ENCODE peak calls at places on chromosomes 7 and 10, in four cellular contexts. One of them, this sample, is unnamed.

GRCh38 chr7:146892151-146892550 is 775.5 kb downstream of the CNTNAP2 start:
- DNase-seq in transverse colon: no peak
- DNase-seq in stomach: no peak
- DNase-seq in A549: no peak
- DNase-seq in this sample: no peak

GRCh38 chr10:132708936-132709335 is 77.0 kb downstream of the NKX6-2 start:
- DNase-seq in transverse colon: no peak
- DNase-seq in stomach: no peak
- DNase-seq in A549: no peak
- DNase-seq in this sample: peak; percentile 4

GRCh38 chr7:27842094-27842493 is 102.1 kb downstream of the TAX1BP1 start:
- DNase-seq in transverse colon: no peak
- DNase-seq in stomach: no peak
- DNase-seq in A549: no peak
- DNase-seq in this sample: no peak

GRCh38 chr7:131654668-131655326 is 98.4 kb upstream of the PODXL start:
- DNase-seq in transverse colon: peak; percentile 85
- DNase-seq in stomach: peak; percentile 88
- DNase-seq in A549: peak; percentile 87
- DNase-seq in this sample: peak; percentile 94

GRCh38 chr7:159197066-159197975 is 52.7 kb upstream of the VIPR2 start:
- DNase-seq in transverse colon: peak; percentile 11
- DNase-seq in stomach: no peak
- DNase-seq in A549: no peak
- DNase-seq in this sample: no peak

GRCh38 chr7:124764847-124765400 is 668 bp downstream of the GPR37 start:
- DNase-seq in transverse colon: peak; percentile 26
- DNase-seq in stomach: peak; percentile 35
- DNase-seq in A549: no peak
- DNase-seq in this sample: no peak

GRCh38 chr10:3068201-3068967 is 1.0 kb downstream of the PFKP start:
- DNase-seq in transverse colon: peak; percentile 66
- DNase-seq in stomach: peak; percentile 50
- DNase-seq in A549: peak; percentile 60
- DNase-seq in this sample: peak; percentile 56

GRCh38 chr10:78700413-78700812 is 368.4 kb upstream of the ZMIZ1 start:
- DNase-seq in transverse colon: peak; percentile 22
- DNase-seq in stomach: peak; percentile 40
- DNase-seq in A549: peak; percentile 5
- DNase-seq in this sample: no peak

GRCh38 chr10:10361486-10361885 is 656.2 kb upstream of the CELF2 start:
- DNase-seq in transverse colon: no peak
- DNase-seq in stomach: no peak
- DNase-seq in A549: no peak
- DNase-seq in this sample: no peak

GRCh38 chr10:24929056-24929544 is 23.3 kb downstream of the PRTFDC1 start:
- DNase-seq in transverse colon: no peak
- DNase-seq in stomach: no peak
- DNase-seq in A549: no peak
- DNase-seq in this sample: no peak

GRCh38 chr7:67696878-67697277 is 700.2 kb downstream of the TYW1 start:
- DNase-seq in transverse colon: no peak
- DNase-seq in stomach: no peak
- DNase-seq in A549: peak; percentile 9
- DNase-seq in this sample: no peak

GRCh38 chr10:135601-136464 is 578 bp downstream of the ZMYND11 start:
- DNase-seq in transverse colon: peak; percentile 76
- DNase-seq in stomach: peak; percentile 68
- DNase-seq in A549: peak; percentile 64
- DNase-seq in this sample: peak; percentile 70
- TF ChIP-seq POLR2A in transverse colon: peak; percentile 66
- TF ChIP-seq POLR2A in stomach: no peak
- TF ChIP-seq POLR2A in A549: no peak
- TF ChIP-seq POLR2A in this sample: no peak

DNA sequence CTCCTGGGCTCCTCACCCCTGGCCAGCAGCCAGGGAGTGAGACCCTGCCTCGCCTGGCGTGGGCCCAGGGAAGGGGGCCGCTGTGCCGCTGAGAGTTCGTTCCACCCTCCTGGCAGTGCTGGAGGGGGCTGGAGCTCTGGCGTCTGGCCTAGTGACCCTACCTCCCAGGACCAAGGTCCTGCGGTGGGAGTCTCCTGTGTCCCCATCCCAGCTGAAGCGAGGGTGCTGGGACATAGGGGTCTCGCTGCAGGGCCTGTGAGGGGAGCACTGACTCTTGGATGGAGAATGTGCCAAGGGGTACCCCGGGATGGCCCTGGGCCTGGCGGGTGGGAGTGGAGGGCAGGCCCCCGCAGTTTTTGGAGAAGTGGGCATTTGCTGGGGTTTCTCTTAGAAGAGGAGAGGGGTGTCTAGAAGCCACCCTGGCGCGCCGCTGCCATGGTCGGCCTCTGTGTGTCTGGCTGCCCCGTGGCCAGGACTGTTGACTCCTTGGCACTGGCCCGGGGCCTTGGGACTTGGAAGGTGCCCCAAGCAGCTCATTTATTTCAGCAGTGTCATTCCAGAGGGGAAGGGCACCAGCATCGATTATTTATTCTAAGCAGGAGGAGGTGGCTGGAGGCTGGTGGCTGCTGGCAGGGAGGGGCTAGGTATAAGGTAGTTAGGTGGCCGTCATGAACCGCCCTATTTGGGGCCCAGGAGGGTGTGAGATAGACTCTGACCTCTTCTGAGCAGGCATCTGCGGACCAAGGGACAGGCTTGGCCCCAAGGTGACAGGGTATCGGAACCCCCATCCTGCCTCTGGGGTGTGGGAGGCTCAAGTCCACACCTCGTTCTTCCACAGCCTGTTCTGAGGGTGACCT is 1.5 kb downstream of the GTF2IRD1 start:
- DNase-seq in transverse colon: peak; percentile 68
- DNase-seq in stomach: peak; percentile 89
- DNase-seq in A549: no peak
- DNase-seq in this sample: peak; percentile 39
- H3K4me3 ChIP-seq in transverse colon: peak overlapping the region; percentile 73
- H3K4me3 ChIP-seq in stomach: peak overlapping the region; percentile 82
- H3K4me3 ChIP-seq in A549: peak overlapping the region; percentile 92
- H3K4me3 ChIP-seq in this sample: peak overlapping the region; percentile 44

GRCh38 chr7:77202544-77202976 is 2.9 kb upstream of the FGL2 start:
- DNase-seq in transverse colon: peak; percentile 37
- DNase-seq in stomach: no peak
- DNase-seq in A549: no peak
- DNase-seq in this sample: no peak
- TF ChIP-seq POLR2A in transverse colon: no peak
- TF ChIP-seq POLR2A in stomach: no peak
- TF ChIP-seq POLR2A in A549: no peak
- TF ChIP-seq POLR2A in this sample: no peak

GRCh38 chr7:100486753-100487446 is 3.2 kb downstream of the NYAP1 start:
- DNase-seq in transverse colon: no peak
- DNase-seq in stomach: no peak
- DNase-seq in A549: peak; percentile 69
- DNase-seq in this sample: no peak

GRCh38 chr7:100483728-100484635 is at the start of gene NYAP1:
- DNase-seq in transverse colon: peak; percentile 72
- DNase-seq in stomach: peak; percentile 53
- DNase-seq in A549: peak; percentile 53
- DNase-seq in this sample: peak; percentile 80

GRCh38 chr7:100485514-100485913 is 1.8 kb downstream of the NYAP1 start:
- DNase-seq in transverse colon: no peak
- DNase-seq in stomach: no peak
- DNase-seq in A549: no peak
- DNase-seq in this sample: peak; percentile 55

GRCh38 chr7:100484636-100485114 is 948 bp downstream of the NYAP1 start:
- DNase-seq in transverse colon: no peak
- DNase-seq in stomach: no peak
- DNase-seq in A549: no peak
- DNase-seq in this sample: no peak

GRCh38 chr7:100486111-100486636 is 2.4 kb downstream of the NYAP1 start:
- DNase-seq in transverse colon: no peak
- DNase-seq in stomach: no peak
- DNase-seq in A549: no peak
- DNase-seq in this sample: no peak
- H3K4me3 ChIP-seq in transverse colon: no peak overlapping the region
- H3K4me3 ChIP-seq in stomach: no peak overlapping the region
- H3K4me3 ChIP-seq in A549: no peak overlapping the region
- H3K4me3 ChIP-seq in this sample: no peak overlapping the region

DNA sequence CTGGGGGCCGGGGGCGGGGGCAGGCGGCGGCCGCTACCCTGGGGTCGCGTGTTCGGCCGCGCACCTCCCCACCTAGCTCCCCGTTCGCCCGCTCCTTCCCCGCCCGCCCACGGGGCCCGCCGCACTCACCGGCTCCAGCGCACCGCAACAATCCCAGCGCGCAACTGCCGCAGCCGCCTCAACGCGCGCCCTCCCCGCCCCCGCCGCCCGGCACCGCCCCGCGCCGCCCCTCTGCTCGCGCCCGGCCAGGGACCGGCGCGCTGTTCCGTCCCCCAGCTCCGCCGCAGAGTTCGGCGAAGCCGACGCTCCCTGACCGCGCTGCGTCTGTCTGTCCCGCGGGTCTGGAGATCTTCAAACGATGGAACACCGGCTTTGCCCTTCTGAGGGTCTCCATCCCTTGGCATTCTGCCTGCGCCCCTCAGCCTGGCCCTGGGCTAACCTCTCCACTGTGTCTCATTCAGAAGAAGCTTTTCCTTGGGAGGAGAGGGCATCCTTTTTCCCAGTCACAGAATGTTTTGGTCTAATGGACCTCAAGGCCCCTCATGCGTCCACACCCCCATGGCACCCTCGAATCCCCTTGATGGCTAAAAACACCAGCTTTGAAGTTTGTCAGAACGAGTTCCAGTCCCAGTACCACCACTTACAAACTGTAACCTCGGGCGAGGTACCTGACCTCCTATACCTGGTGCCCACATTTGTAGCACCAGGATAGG is at the start of gene NT5C2:
- DNase-seq in transverse colon: peak; percentile 88
- DNase-seq in stomach: peak; percentile 85
- DNase-seq in A549: peak; percentile 80
- DNase-seq in this sample: peak; percentile 83
- TF ChIP-seq POLR2A in transverse colon: no peak
- TF ChIP-seq POLR2A in stomach: no peak
- TF ChIP-seq POLR2A in A549: peak; percentile 67
- TF ChIP-seq POLR2A in this sample: no peak

GRCh38 chr10:17831896-17832295 is 22.7 kb downstream of the MRC1 start:
- DNase-seq in transverse colon: no peak
- DNase-seq in stomach: no peak
- DNase-seq in A549: no peak
- DNase-seq in this sample: no peak
- H3K4me3 ChIP-seq in transverse colon: no peak overlapping the region
- H3K4me3 ChIP-seq in stomach: no peak overlapping the region
- H3K4me3 ChIP-seq in A549: no peak overlapping the region
- H3K4me3 ChIP-seq in this sample: no peak overlapping the region

This sample was measured in ovary.